ENCODE peak calls at places on chromosomes 16 and 17, in five cellular contexts. One of them, this sample, is unnamed.

GRCh38 chr17:79305831-79306687 is 231.4 kb downstream of the ENGASE start:
- DNase-seq in GM23338: no peak
- DNase-seq in lower leg skin: no peak
- DNase-seq in AG04450: no peak
- DNase-seq in esophagus squamous epithelium: no peak
- DNase-seq in this sample: no peak

GRCh38 chr17:20010099-20010863 is 1.1 kb downstream of the SPECC1 start:
- DNase-seq in GM23338: peak
- DNase-seq in lower leg skin: no peak
- DNase-seq in AG04450: peak
- DNase-seq in esophagus squamous epithelium: no peak
- DNase-seq in this sample: peak

GRCh38 chr17:49513044-49513395 is 17.9 kb downstream of the NGFR start:
- DNase-seq in GM23338: no peak
- DNase-seq in lower leg skin: no peak
- DNase-seq in AG04450: no peak
- DNase-seq in esophagus squamous epithelium: no peak
- DNase-seq in this sample: no peak

GRCh38 chr17:40612510-40613244 is 34.9 kb downstream of the SMARCE1 start:
- DNase-seq in GM23338: no peak
- DNase-seq in lower leg skin: no peak
- DNase-seq in AG04450: no peak
- DNase-seq in esophagus squamous epithelium: no peak
- DNase-seq in this sample: no peak

GRCh38 chr17:73324711-73325526 is 13.1 kb upstream of the CDC42EP4 start:
- DNase-seq in GM23338: peak
- DNase-seq in lower leg skin: no peak
- DNase-seq in AG04450: no peak
- DNase-seq in esophagus squamous epithelium: no peak
- DNase-seq in this sample: no peak

GRCh38 chr16:70548936-70549335 is 25.3 kb downstream of the SF3B3 start:
- DNase-seq in GM23338: no peak
- DNase-seq in lower leg skin: no peak
- DNase-seq in AG04450: no peak
- DNase-seq in esophagus squamous epithelium: no peak
- DNase-seq in this sample: no peak

GRCh38 chr17:51197754-51198153 is 31.5 kb downstream of the NME2 start:
- DNase-seq in GM23338: no peak
- DNase-seq in lower leg skin: no peak
- DNase-seq in AG04450: no peak
- DNase-seq in esophagus squamous epithelium: no peak
- DNase-seq in this sample: no peak

GRCh38 chr17:28871056-28871579 is 16.3 kb downstream of the ERAL1 start:
- DNase-seq in GM23338: no peak
- DNase-seq in lower leg skin: no peak
- DNase-seq in AG04450: no peak
- DNase-seq in esophagus squamous epithelium: no peak
- DNase-seq in this sample: no peak

GRCh38 chr16:55001931-55002330 is 71.3 kb downstream of the IRX5 start:
- DNase-seq in GM23338: no peak
- DNase-seq in lower leg skin: no peak
- DNase-seq in AG04450: no peak
- DNase-seq in esophagus squamous epithelium: no peak
- DNase-seq in this sample: no peak

GRCh38 chr16:72162105-72162680 is 9.8 kb downstream of the PMFBP1 start:
- DNase-seq in GM23338: peak
- DNase-seq in lower leg skin: no peak
- DNase-seq in AG04450: no peak
- DNase-seq in esophagus squamous epithelium: no peak
- DNase-seq in this sample: no peak

GRCh38 chr17:396788-397187 is 44.2 kb upstream of the RPH3AL start:
- DNase-seq in GM23338: no peak
- DNase-seq in lower leg skin: no peak
- DNase-seq in AG04450: no peak
- DNase-seq in esophagus squamous epithelium: no peak
- DNase-seq in this sample: no peak

GRCh38 chr17:67555855-67556254 is 161.9 kb upstream of the NOL11 start:
- DNase-seq in GM23338: no peak
- DNase-seq in lower leg skin: no peak
- DNase-seq in AG04450: no peak
- DNase-seq in esophagus squamous epithelium: no peak
- DNase-seq in this sample: no peak

GRCh38 chr17:7336240-7337175 is at the start of gene ACAP1:
- DNase-seq in GM23338: peak
- DNase-seq in lower leg skin: no peak
- DNase-seq in AG04450: no peak
- DNase-seq in esophagus squamous epithelium: no peak
- DNase-seq in this sample: no peak

GRCh38 chr16:76007649-76008048 is 269.6 kb upstream of the CNTNAP4 start:
- DNase-seq in GM23338: no peak
- DNase-seq in lower leg skin: no peak
- DNase-seq in AG04450: no peak
- DNase-seq in esophagus squamous epithelium: no peak
- DNase-seq in this sample: no peak

GRCh38 chr17:17824119-17824779 is 12.5 kb downstream of the SREBF1 start:
- DNase-seq in GM23338: no peak
- DNase-seq in lower leg skin: no peak
- DNase-seq in AG04450: no peak
- DNase-seq in esophagus squamous epithelium: no peak
- DNase-seq in this sample: no peak

GRCh38 chr16:24507959-24508358 is 31.4 kb upstream of the RBBP6 start:
- DNase-seq in GM23338: no peak
- DNase-seq in lower leg skin: no peak
- DNase-seq in AG04450: no peak
- DNase-seq in esophagus squamous epithelium: no peak
- DNase-seq in this sample: no peak

GRCh38 chr16:88800277-88800592 is 3.4 kb upstream of the CDT1 start:
- DNase-seq in GM23338: no peak
- DNase-seq in lower leg skin: no peak
- DNase-seq in AG04450: no peak
- DNase-seq in esophagus squamous epithelium: no peak
- DNase-seq in this sample: no peak
- H3K4me3 ChIP-seq in GM23338: no peak
- H3K4me3 ChIP-seq in lower leg skin: no peak
- H3K4me3 ChIP-seq in AG04450: no peak
- H3K4me3 ChIP-seq in esophagus squamous epithelium: no peak
- H3K4me3 ChIP-seq in this sample: no peak

GRCh38 chr16:23428351-23428750 is 24.6 kb downstream of the COG7 start:
- DNase-seq in GM23338: no peak
- DNase-seq in lower leg skin: no peak
- DNase-seq in AG04450: no peak
- DNase-seq in esophagus squamous epithelium: no peak
- DNase-seq in this sample: no peak

GRCh38 chr16:23435500-23435899 is 17.5 kb downstream of the COG7 start:
- DNase-seq in GM23338: peak
- DNase-seq in lower leg skin: no peak
- DNase-seq in AG04450: no peak
- DNase-seq in esophagus squamous epithelium: no peak
- DNase-seq in this sample: no peak

GRCh38 chr16:23433261-23433920 is 19.6 kb downstream of the COG7 start:
- DNase-seq in GM23338: no peak
- DNase-seq in lower leg skin: no peak
- DNase-seq in AG04450: no peak
- DNase-seq in esophagus squamous epithelium: no peak
- DNase-seq in this sample: no peak

GRCh38 chr16:23434380-23434779 is 18.6 kb downstream of the COG7 start:
- DNase-seq in GM23338: peak
- DNase-seq in lower leg skin: no peak
- DNase-seq in AG04450: peak
- DNase-seq in esophagus squamous epithelium: no peak
- DNase-seq in this sample: no peak

DNA sequence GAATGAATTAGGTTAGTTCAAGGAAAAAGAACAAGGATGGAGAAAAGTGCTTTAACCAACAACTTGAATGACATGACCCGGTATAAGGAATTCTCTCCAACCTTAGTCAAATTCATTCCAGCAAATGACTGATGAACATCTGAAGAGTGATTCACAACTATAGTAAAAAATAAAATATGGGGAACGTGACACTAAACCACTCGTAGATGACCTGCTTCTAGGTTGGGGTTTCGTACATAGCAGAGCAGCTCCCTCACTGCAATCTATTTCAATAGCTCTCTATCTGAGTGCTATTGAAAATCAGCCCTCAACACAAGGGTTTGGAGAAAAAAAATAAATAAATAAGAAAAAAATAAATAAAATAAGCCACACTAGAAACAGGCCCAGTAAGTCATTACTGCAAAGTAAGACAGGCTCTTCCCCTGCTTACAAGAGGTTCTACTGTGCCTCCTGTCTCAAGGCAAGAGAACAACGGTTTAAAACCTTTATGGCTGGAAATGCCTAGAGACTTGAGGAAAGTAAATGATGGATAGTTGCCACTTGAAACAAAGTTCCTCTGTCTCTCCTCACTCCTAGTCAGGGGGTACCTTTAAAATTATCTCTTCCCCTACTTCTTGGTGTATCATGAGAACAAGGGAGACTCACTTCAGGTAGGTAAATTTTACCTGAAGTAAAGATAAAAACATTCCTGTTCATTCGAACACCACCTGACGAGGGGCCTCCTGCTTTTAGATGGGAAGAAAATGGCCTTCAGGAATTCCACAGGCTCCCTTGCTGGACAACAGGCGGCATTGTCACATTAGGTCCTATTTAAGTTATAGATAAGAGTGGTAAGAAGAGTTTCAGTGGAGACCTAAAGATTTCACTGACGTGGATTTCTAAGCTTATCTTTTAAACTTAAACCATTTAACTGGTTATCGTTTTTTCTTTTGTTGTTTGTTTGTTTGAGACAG is 20.5 kb downstream of the COG7 start:
- DNase-seq in GM23338: no peak
- DNase-seq in lower leg skin: no peak
- DNase-seq in AG04450: no peak
- DNase-seq in esophagus squamous epithelium: no peak
- DNase-seq in this sample: no peak
- TF ChIP-seq CTCF in GM23338: peak
- TF ChIP-seq CTCF in lower leg skin: no peak
- TF ChIP-seq CTCF in AG04450: no peak
- TF ChIP-seq CTCF in esophagus squamous epithelium: no peak
- TF ChIP-seq CTCF in this sample: no peak

DNA sequence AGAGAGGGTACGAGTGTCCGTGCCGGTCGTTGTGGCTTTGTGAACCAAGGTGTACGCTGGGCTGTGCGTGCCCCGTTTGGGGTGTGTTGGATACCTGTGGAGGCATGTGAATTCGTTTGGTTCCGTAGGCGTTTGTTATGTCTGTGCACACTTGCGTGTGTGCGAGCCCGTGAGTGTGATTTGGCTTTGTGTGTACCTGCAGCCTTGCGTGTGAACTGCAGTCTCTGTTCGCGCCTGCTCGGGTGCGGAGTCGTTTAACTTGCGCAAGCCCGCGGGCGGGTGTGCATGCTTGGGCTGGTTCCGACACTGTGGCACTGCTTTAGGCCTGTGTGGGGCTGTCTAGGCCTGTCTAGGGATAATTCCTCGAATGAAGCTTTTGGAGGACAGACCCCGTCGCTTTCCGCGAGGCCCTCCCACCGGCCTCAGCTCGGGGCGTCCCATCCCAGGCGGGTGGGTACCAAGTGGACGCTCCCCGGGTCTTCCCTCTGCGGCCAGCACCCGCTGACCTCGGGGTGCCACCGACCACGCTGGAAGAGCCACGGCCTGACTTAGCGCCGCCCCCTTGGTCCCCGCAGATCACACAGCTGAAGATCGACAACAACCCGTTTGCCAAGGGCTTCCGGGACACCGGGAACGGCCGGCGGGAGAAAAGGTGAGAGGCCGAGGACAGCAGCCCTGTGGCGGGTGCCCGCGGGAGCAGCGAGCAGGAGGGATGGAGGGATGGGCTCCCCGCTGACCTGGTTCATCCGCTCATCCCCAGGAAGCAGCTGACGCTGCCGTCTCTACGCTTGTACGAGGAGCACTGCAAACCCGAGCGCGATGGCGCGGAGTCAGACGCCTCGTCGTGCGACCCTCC is 4.4 kb downstream of the TBX2 start:
- DNase-seq in GM23338: peak
- DNase-seq in lower leg skin: no peak
- DNase-seq in AG04450: no peak
- DNase-seq in esophagus squamous epithelium: no peak
- DNase-seq in this sample: no peak
- H3K4me3 ChIP-seq in GM23338: peak
- H3K4me3 ChIP-seq in lower leg skin: no peak
- H3K4me3 ChIP-seq in AG04450: peak
- H3K4me3 ChIP-seq in esophagus squamous epithelium: peak
- H3K4me3 ChIP-seq in this sample: peak

DNA sequence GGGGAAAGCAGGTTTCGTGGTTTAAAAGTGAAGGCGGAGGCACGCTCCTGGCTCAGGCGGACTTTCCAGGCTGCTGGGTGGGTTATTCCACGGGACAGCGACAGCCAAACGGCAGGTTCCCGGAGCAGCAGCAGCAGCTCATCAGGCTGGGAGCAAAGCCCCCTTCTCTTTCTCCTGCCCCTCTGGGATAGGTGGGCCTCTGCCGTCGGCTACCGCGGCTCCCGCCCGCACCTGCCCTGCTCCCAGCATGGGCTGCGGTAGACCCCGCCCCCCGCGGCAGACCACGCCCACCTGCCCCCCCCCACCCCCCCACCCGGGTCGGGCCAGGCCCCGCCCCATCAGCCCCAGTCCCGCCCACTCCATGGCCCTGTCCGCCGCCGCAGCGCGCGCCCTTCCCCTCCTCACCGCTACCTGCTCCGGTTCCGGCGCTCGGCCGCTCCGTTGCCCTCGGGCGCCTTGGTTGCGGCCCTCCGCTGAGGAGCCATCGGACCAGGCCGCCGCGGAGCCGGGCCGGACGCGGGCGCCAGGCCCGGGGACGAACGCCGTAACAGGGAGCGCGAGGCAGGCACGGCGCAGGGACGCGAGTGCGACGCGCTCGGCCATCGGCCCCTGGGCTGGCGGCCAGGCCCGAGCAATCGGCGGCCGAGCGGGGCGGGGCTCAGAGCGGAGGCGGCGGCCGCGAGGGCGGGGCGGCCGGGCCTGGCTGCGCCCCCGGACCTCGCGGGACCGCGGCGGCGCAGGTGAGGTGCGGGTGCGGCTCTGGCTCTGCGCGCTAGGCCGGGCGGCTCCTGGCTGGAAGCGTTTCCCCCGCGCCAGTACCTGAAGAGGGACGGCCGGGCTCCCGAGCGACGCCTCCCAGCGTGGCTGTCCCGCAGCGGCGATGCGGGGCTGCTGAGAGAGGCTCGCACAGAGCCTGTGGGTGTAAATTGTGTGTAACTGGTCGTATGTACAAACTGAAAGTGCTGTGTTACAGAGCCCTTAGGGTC is at the start of the genes HEXD and OGFOD3:
- DNase-seq in GM23338: peak
- DNase-seq in lower leg skin: no peak
- DNase-seq in AG04450: no peak
- DNase-seq in esophagus squamous epithelium: no peak
- DNase-seq in this sample: peak
- TF ChIP-seq CTCF in GM23338: no peak
- TF ChIP-seq CTCF in lower leg skin: no peak
- TF ChIP-seq CTCF in AG04450: no peak
- TF ChIP-seq CTCF in esophagus squamous epithelium: peak
- TF ChIP-seq CTCF in this sample: no peak